ENCODE peak calls at places on chromosomes 12 and 14, in four cellular contexts. One of them, this sample, is unnamed.

GRCh38 chr12:52041695-52042123 is 9.5 kb upstream of the NR4A1 start:
- DNase-seq in activated naive CD4-positive, alpha-beta T cell treated with Interleukin-2 at 50 U/mL for 16 hours: no peak
- DNase-seq in endothelial cell: no peak
- DNase-seq in activated CD8-positive, alpha-beta memory T cell treated with anti-CD3 and anti-CD28 coated beads, Interleukin-2, amount 10 ng/mL, durations not matched to agents 7 days and 5 days: peak
- DNase-seq in this sample: peak

GRCh38 chr14:100070310-100070709 is 5.1 kb downstream of the EVL start:
- DNase-seq in activated naive CD4-positive, alpha-beta T cell treated with Interleukin-2 at 50 U/mL for 16 hours: peak
- DNase-seq in endothelial cell: no peak
- DNase-seq in activated CD8-positive, alpha-beta memory T cell treated with anti-CD3 and anti-CD28 coated beads, Interleukin-2, amount 10 ng/mL, durations not matched to agents 7 days and 5 days: no peak
- DNase-seq in this sample: no peak

GRCh38 chr12:52033506-52034258 is 17.6 kb upstream of the NR4A1 start:
- DNase-seq in activated naive CD4-positive, alpha-beta T cell treated with Interleukin-2 at 50 U/mL for 16 hours: no peak
- DNase-seq in endothelial cell: no peak
- DNase-seq in activated CD8-positive, alpha-beta memory T cell treated with anti-CD3 and anti-CD28 coated beads, Interleukin-2, amount 10 ng/mL, durations not matched to agents 7 days and 5 days: no peak
- DNase-seq in this sample: no peak

GRCh38 chr12:81499809-81500208 is 259.3 kb downstream of the PPFIA2 start:
- DNase-seq in activated naive CD4-positive, alpha-beta T cell treated with Interleukin-2 at 50 U/mL for 16 hours: no peak
- DNase-seq in endothelial cell: no peak
- DNase-seq in activated CD8-positive, alpha-beta memory T cell treated with anti-CD3 and anti-CD28 coated beads, Interleukin-2, amount 10 ng/mL, durations not matched to agents 7 days and 5 days: no peak
- DNase-seq in this sample: no peak

GRCh38 chr14:90287791-90288190 is 31.4 kb downstream of the PSMC1 start:
- DNase-seq in activated naive CD4-positive, alpha-beta T cell treated with Interleukin-2 at 50 U/mL for 16 hours: no peak
- DNase-seq in endothelial cell: no peak
- DNase-seq in activated CD8-positive, alpha-beta memory T cell treated with anti-CD3 and anti-CD28 coated beads, Interleukin-2, amount 10 ng/mL, durations not matched to agents 7 days and 5 days: no peak
- DNase-seq in this sample: no peak

GRCh38 chr12:110677206-110677911 is 11.6 kb downstream of the HVCN1 start:
- DNase-seq in activated naive CD4-positive, alpha-beta T cell treated with Interleukin-2 at 50 U/mL for 16 hours: no peak
- DNase-seq in endothelial cell: no peak
- DNase-seq in activated CD8-positive, alpha-beta memory T cell treated with anti-CD3 and anti-CD28 coated beads, Interleukin-2, amount 10 ng/mL, durations not matched to agents 7 days and 5 days: peak
- DNase-seq in this sample: no peak

GRCh38 chr14:66043921-66044320 is 442.2 kb upstream of the CCDC196 start:
- DNase-seq in activated naive CD4-positive, alpha-beta T cell treated with Interleukin-2 at 50 U/mL for 16 hours: no peak
- DNase-seq in endothelial cell: no peak
- DNase-seq in activated CD8-positive, alpha-beta memory T cell treated with anti-CD3 and anti-CD28 coated beads, Interleukin-2, amount 10 ng/mL, durations not matched to agents 7 days and 5 days: no peak
- DNase-seq in this sample: peak

GRCh38 chr12:101327547-101327946 is 47.6 kb downstream of the UTP20 start:
- DNase-seq in activated naive CD4-positive, alpha-beta T cell treated with Interleukin-2 at 50 U/mL for 16 hours: no peak
- DNase-seq in endothelial cell: no peak
- DNase-seq in activated CD8-positive, alpha-beta memory T cell treated with anti-CD3 and anti-CD28 coated beads, Interleukin-2, amount 10 ng/mL, durations not matched to agents 7 days and 5 days: no peak
- DNase-seq in this sample: no peak

GRCh38 chr14:54182419-54183040 is 214.3 kb upstream of the CDKN3 start:
- DNase-seq in activated naive CD4-positive, alpha-beta T cell treated with Interleukin-2 at 50 U/mL for 16 hours: no peak
- DNase-seq in endothelial cell: no peak
- DNase-seq in activated CD8-positive, alpha-beta memory T cell treated with anti-CD3 and anti-CD28 coated beads, Interleukin-2, amount 10 ng/mL, durations not matched to agents 7 days and 5 days: no peak
- DNase-seq in this sample: peak

GRCh38 chr12:271165-271564 is 8.5 kb upstream of the SLC6A13 start:
- DNase-seq in activated naive CD4-positive, alpha-beta T cell treated with Interleukin-2 at 50 U/mL for 16 hours: no peak
- DNase-seq in endothelial cell: no peak
- DNase-seq in activated CD8-positive, alpha-beta memory T cell treated with anti-CD3 and anti-CD28 coated beads, Interleukin-2, amount 10 ng/mL, durations not matched to agents 7 days and 5 days: no peak
- DNase-seq in this sample: no peak

GRCh38 chr12:2283910-2284309 is 231.1 kb downstream of the CACNA1C start:
- DNase-seq in activated naive CD4-positive, alpha-beta T cell treated with Interleukin-2 at 50 U/mL for 16 hours: no peak
- DNase-seq in endothelial cell: no peak
- DNase-seq in activated CD8-positive, alpha-beta memory T cell treated with anti-CD3 and anti-CD28 coated beads, Interleukin-2, amount 10 ng/mL, durations not matched to agents 7 days and 5 days: no peak
- DNase-seq in this sample: peak

GRCh38 chr14:29028973-29029582 is 262.5 kb downstream of the FOXG1 start:
- DNase-seq in activated naive CD4-positive, alpha-beta T cell treated with Interleukin-2 at 50 U/mL for 16 hours: no peak
- DNase-seq in endothelial cell: no peak
- DNase-seq in activated CD8-positive, alpha-beta memory T cell treated with anti-CD3 and anti-CD28 coated beads, Interleukin-2, amount 10 ng/mL, durations not matched to agents 7 days and 5 days: no peak
- DNase-seq in this sample: no peak

GRCh38 chr12:40733871-40734270 is 41.6 kb downstream of the CNTN1 start:
- DNase-seq in activated naive CD4-positive, alpha-beta T cell treated with Interleukin-2 at 50 U/mL for 16 hours: no peak
- DNase-seq in endothelial cell: no peak
- DNase-seq in activated CD8-positive, alpha-beta memory T cell treated with anti-CD3 and anti-CD28 coated beads, Interleukin-2, amount 10 ng/mL, durations not matched to agents 7 days and 5 days: no peak
- DNase-seq in this sample: no peak

GRCh38 chr14:69464829-69465228 is 19.7 kb upstream of the PLEKHD1 start:
- DNase-seq in activated naive CD4-positive, alpha-beta T cell treated with Interleukin-2 at 50 U/mL for 16 hours: no peak
- DNase-seq in endothelial cell: no peak
- DNase-seq in activated CD8-positive, alpha-beta memory T cell treated with anti-CD3 and anti-CD28 coated beads, Interleukin-2, amount 10 ng/mL, durations not matched to agents 7 days and 5 days: no peak
- DNase-seq in this sample: peak

This sample was measured in AG10803.